ENCODE peak calls at places on chromosomes 6 and 20, in nine cellular contexts. C, Z, M, H, J, W, A, O and T are unnamed samples.

GRCh38 chr20:63837134-63837429 is 6.0 kb upstream of the ZBTB46 start:
- DNase-seq in H (no peak), A (no peak), M (no peak), C (no peak), W (no peak), J (no peak), O (no peak), Z (no peak), T (no peak)

GRCh38 chr20:36847009-36847709 is 28.8 kb upstream of the TLDC2 start:
- DNase-seq in M (peak; percentile 96), H (no peak), O (peak; percentile 52), C (peak; percentile 44), J (no peak), A (peak; percentile 83), W (peak; percentile 95), Z (peak; percentile 69), T (peak; percentile 96)

GRCh38 chr6:53165333-53165732 is 16.7 kb upstream of the GCM1 start:
- DNase-seq in H (no peak), W (no peak), M (no peak), O (peak; percentile 34), C (no peak), J (no peak), Z (no peak), A (no peak), T (no peak)

GRCh38 chr6:14732226-14732844 is 513.5 kb upstream of the JARID2 start:
- DNase-seq in O (no peak), Z (no peak), M (no peak), W (no peak), H (no peak), A (no peak), C (no peak), J (no peak), T (no peak)

GRCh38 chr6:170210026-170210390 is 80.9 kb downstream of the DLL1 start:
- DNase-seq in A (no peak), H (no peak), C (no peak), W (no peak), O (no peak), J (no peak), Z (no peak), M (no peak), T (no peak)

GRCh38 chr6:19851273-19852089 is 14.3 kb downstream of the ID4 start:
- DNase-seq in O (peak; percentile 42), H (peak; percentile 49), M (peak; percentile 77), Z (peak; percentile 43), A (no peak), W (peak; percentile 73), J (no peak), C (no peak), T (peak; percentile 90)

GRCh38 chr20:42138711-42139110 is 520.5 kb upstream of the CHD6 start:
- DNase-seq in M (no peak), Z (no peak), H (no peak), C (no peak), J (no peak), W (no peak), O (no peak), A (no peak), T (no peak)

GRCh38 chr6:78476561-78476960 is 390.8 kb upstream of the IRAK1BP1 start:
- DNase-seq in Z (no peak), C (no peak), H (no peak), O (no peak), J (no peak), A (no peak), M (no peak), W (peak; percentile 38), T (no peak)

GRCh38 chr20:51300104-51300503 is 242.4 kb downstream of the NFATC2 start:
- DNase-seq in O (no peak), W (no peak), A (no peak), M (no peak), J (no peak), C (no peak), H (no peak), Z (no peak), T (no peak)

GRCh38 chr20:50820515-50821256 is 25.8 kb downstream of the BCAS4 start:
- DNase-seq in C (no peak), Z (no peak), M (no peak), J (no peak), A (no peak), W (no peak), O (no peak), H (no peak), T (no peak)

GRCh38 chr20:59690101-59690500 is 85.8 kb downstream of the PHACTR3 start:
- DNase-seq in J (no peak), A (no peak), W (no peak), H (no peak), C (no peak), M (no peak), Z (no peak), O (no peak), T (no peak)

GRCh38 chr6:53258774-53259155 is 90.0 kb downstream of the ELOVL5 start:
- DNase-seq in O (no peak), W (no peak), C (no peak), Z (no peak), H (no peak), J (no peak), A (no peak), M (no peak), T (no peak)

GRCh38 chr6:25250878-25251277 is 28.3 kb upstream of the CARMIL1 start:
- DNase-seq in A (no peak), Z (peak; percentile 2), C (no peak), J (no peak), M (peak; percentile 34), O (no peak), H (peak; percentile 21), W (peak; percentile 93), T (no peak)

DNA sequence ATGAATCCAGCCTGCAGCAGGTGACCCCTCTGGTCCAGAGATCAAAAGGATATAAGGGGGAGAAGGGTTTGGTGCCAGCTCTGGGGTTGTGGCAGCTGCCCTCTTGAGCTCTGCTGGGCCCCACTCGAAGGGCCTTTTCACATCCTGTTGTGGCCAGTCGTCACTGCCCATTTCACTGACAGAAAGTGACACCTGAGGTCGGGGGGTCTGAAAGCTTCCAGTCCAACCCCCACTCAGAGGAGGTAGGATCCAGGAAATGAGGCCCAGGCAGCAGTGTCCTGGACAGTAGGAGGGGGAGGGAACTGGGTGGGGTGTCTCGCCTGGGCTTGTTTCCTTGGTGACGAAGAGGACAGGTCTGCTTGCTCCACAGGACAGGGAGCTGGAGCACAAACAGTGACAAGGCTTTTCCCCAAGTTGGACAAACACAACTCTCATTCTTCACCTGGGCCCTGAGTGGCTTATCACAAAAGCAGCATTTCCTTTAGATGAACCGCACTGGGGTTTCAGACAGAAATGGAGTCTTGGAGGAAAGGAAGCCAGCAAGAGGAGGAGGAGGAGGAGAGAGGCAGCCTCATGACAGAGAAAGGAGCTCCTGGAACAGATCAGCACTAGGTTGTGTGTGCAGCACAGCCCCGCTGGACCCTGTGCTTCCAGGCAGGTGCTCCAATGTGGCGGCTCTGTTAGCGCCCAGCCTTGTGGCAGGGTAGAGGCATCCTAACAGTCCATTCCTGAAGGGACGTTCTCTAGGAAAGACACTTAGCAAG is 11.0 kb downstream of the FRS3 start:
- DNase-seq in H (no peak), Z (no peak), O (no peak), A (no peak), W (peak; percentile 42), J (no peak), M (no peak), C (no peak), T (no peak)
- TF ChIP-seq CTCF in H (no peak), Z (no peak), O (no peak), A (no peak), W (no peak), J (no peak), M (no peak), C (no peak), T (no peak)

DNA sequence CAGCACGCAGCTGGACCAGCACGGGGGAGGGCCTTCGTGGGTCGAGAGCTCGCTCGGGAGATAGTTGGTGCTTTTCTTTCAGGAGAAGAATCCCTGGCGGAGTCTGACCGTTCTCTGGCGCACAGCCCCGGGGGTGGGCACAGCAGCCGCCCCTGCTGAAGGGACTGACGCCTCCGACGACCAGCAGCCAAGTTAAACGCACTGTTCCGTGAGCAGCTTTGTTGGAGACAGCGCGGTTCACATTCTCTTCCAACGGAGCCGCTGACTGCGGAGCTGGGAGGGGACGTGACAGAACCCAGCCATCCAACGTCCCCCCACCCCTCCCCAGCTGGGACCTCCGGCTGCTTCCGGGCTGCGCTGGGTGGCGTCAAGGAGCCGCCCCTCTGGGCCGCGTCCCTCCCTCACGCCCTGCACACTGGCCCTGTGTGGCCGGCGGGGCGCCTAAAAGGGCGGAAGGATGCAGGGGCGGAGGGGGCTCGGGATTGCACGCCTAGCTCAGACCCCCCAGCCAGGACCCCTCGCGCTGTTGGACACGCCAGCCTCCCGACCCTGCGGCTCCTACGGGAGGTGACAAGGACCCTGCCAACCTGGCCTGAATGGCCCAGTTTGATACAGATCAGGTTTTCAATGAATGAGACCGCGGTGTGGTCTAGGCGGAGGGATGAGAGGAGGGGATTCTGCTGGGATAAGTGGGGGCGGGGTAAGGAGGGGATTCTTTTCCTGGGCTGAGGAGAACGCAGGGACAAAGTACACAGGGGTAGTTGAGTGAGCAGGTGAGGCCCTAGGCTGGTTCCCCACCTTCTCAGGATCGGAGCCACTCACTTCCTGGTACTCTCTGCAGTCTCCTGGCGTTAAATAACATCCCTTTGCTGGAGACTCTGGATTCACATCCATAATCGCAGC is 36.4 kb upstream of the KHDC1 start:
- DNase-seq in M (peak; percentile 10), O (no peak), C (no peak), J (no peak), Z (no peak), H (no peak), A (peak; percentile 21), W (no peak), T (no peak)
- H3K4me3 ChIP-seq in M (peak overlapping the region; percentile 57), O (peak overlapping the region; percentile 25), C (peak overlapping the region; percentile 14), J (peak overlapping the region; percentile 54), Z (no peak overlapping the region), H (no peak overlapping the region), A (peak overlapping the region; percentile 57), W (peak overlapping the region; percentile 7), T (peak overlapping the region; percentile 34)

GRCh38 chr6:137845460-137845859 is 21.6 kb upstream of the TNFAIP3 start:
- DNase-seq in Z (no peak), J (no peak), M (peak; percentile 32), W (peak; percentile 57), H (no peak), C (no peak), O (no peak), A (no peak), T (no peak)
- TF ChIP-seq CTCF in Z (peak; percentile 34), J (no peak), M (peak; percentile 39), W (peak; percentile 42), H (peak; percentile 30), C (peak; percentile 27), O (peak; percentile 41), A (no peak), T (peak; percentile 18)

GRCh38 chr6:149468179-149468578 is 16.6 kb downstream of the ZC3H12D start:
- DNase-seq in O (no peak), W (no peak), A (no peak), Z (no peak), H (no peak), J (no peak), C (no peak), M (no peak), T (no peak)
- H3K4me3 ChIP-seq in O (no peak overlapping the region), W (no peak overlapping the region), A (no peak overlapping the region), Z (no peak overlapping the region), H (no peak overlapping the region), J (no peak overlapping the region), C (no peak overlapping the region), M (no peak overlapping the region), T (no peak overlapping the region)

GRCh38 chr20:48656661-48657211 is 171.1 kb downstream of the PREX1 start:
- DNase-seq in Z (peak; percentile 65), H (peak; percentile 10), O (no peak), C (no peak), A (no peak), J (no peak), M (no peak), W (no peak), T (no peak)
- TF ChIP-seq CTCF in Z (peak; percentile 64), H (peak; percentile 58), O (no peak), C (peak; percentile 6), A (no peak), J (no peak), M (no peak), W (peak; percentile 2), T (peak; percentile 19)

GRCh38 chr6:93779086-93779858 is 359.9 kb upstream of the EPHA7 start:
- DNase-seq in J (no peak), W (no peak), M (peak; percentile 28), A (peak; percentile 20), H (no peak), Z (no peak), O (no peak), C (no peak), T (peak; percentile 66)
- H3K4me3 ChIP-seq in J (no peak overlapping the region), W (no peak overlapping the region), M (no peak overlapping the region), A (peak overlapping the region; percentile 39), H (no peak overlapping the region), Z (no peak overlapping the region), O (no peak overlapping the region), C (no peak overlapping the region), T (no peak overlapping the region)